ENCODE peak calls at places on chromosomes 1 and 21, in five cellular contexts. R is anterior cingulate cortex; K is GM12892; S is DMS153; I is effector CD8-positive, alpha-beta T cell. W is an unnamed sample.

GRCh38 chr1:161725888-161726630 is 4.7 kb downstream of the FCRLB start:
- DNase-seq in K (peak), S (no peak), R (peak), I (no peak), W (peak)

GRCh38 chr1:243729956-243730355 is 120.1 kb downstream of the AKT3 start:
- DNase-seq in R (no peak), K (no peak), S (no peak), I (no peak), W (no peak)

GRCh38 chr1:17919525-17920439 is 164.6 kb downstream of the ACTL8 start:
- DNase-seq in K (no peak), I (no peak), R (peak), S (peak), W (peak)

GRCh38 chr1:79040424-79041089 is 34.0 kb upstream of the ADGRL4 start:
- DNase-seq in S (no peak), K (no peak), R (no peak), I (no peak), W (peak)

GRCh38 chr1:41355761-41356160 is 5.5 kb upstream of the FOXO6 start:
- DNase-seq in S (no peak), I (no peak), K (no peak), R (no peak), W (no peak)

GRCh38 chr21:34524671-34525601 is 12.9 kb upstream of the KCNE1 start:
- DNase-seq in S (no peak), K (no peak), I (no peak), R (no peak), W (peak)

GRCh38 chr1:144551107-144551542 is 41.6 kb upstream of the PPIAL4F start:
- DNase-seq in R (no peak), K (no peak), I (no peak), S (no peak), W (no peak)

GRCh38 chr1:115341948-115342347 is 3.9 kb upstream of the NGF start:
- DNase-seq in I (no peak), R (no peak), S (no peak), K (no peak), W (no peak)

GRCh38 chr1:117215733-117216462 is 5.2 kb upstream of the VTCN1 start:
- DNase-seq in S (no peak), R (no peak), K (no peak), I (no peak), W (no peak)

GRCh38 chr21:18142639-18143038 is 102.0 kb upstream of the CHODL start:
- DNase-seq in R (no peak), I (no peak), S (no peak), K (no peak), W (no peak)

GRCh38 chr1:37723390-37724078 is 31.2 kb downstream of the CDCA8 start:
- DNase-seq in I (no peak), S (no peak), K (no peak), R (no peak), W (no peak)

GRCh38 chr1:50332941-50333594 is 90.2 kb downstream of the DMRTA2 start:
- DNase-seq in I (no peak), S (peak), R (peak), K (peak), W (peak)

GRCh38 chr1:54112027-54112426 is 40.8 kb downstream of the CDCP2 start:
- DNase-seq in S (no peak), K (no peak), I (no peak), R (no peak), W (no peak)

GRCh38 chr1:169186106-169186505 is 79.6 kb downstream of the ATP1B1 start:
- DNase-seq in I (no peak), R (no peak), K (no peak), S (no peak), W (peak)

GRCh38 chr1:178941849-178942248 is 71.0 kb upstream of the ANGPTL1 start:
- DNase-seq in R (no peak), K (no peak), I (no peak), S (no peak), W (no peak)

GRCh38 chr1:229027622-229028182 is 243.2 kb upstream of the RAB4A start:
- DNase-seq in S (no peak), I (no peak), R (no peak), K (no peak), W (no peak)

GRCh38 chr1:10170362-10170665 is 40.1 kb upstream of the KIF1B start:
- DNase-seq in R (no peak), K (no peak), S (no peak), I (no peak), W (peak)

GRCh38 chr1:118340928-118341905 is 156.2 kb upstream of the SPAG17 start:
- DNase-seq in I (no peak), K (no peak), S (no peak), R (no peak), W (no peak)

GRCh38 chr1:207923561-207923960 is 12.6 kb upstream of the CD34 start:
- DNase-seq in I (no peak), K (no peak), R (no peak), S (no peak), W (no peak)

GRCh38 chr21:31658053-31658452 is 1.4 kb upstream of the SOD1 start:
- DNase-seq in I (no peak), S (no peak), K (no peak), R (no peak), W (no peak)

GRCh38 chr1:111990878-111991760 is 1.7 kb upstream of the KCND3 start:
- DNase-seq in R (peak), I (no peak), K (no peak), S (peak), W (peak)

GRCh38 chr1:206897175-206897574 is at the start of gene IL24:
- DNase-seq in K (no peak), R (no peak), I (no peak), S (no peak), W (no peak)

GRCh38 chr1:206719169-206719839 is 34.6 kb downstream of the MAPKAPK2 start:
- DNase-seq in I (no peak), R (no peak), K (no peak), S (no peak), W (no peak)

GRCh38 chr1:239232921-239233320 is 153.4 kb upstream of the CHRM3 start:
- DNase-seq in R (no peak), K (no peak), I (no peak), S (no peak), W (no peak)

GRCh38 chr1:244810221-244810620 is 25.2 kb upstream of the COX20 start:
- DNase-seq in S (no peak), I (no peak), K (no peak), R (no peak), W (no peak)

GRCh38 chr1:109802136-109802900 is 38.6 kb upstream of the EPS8L3 start:
- DNase-seq in R (no peak), S (no peak), K (no peak), I (peak), W (no peak)